ENCODE peak calls at places on chromosomes 7 and 10, in ten cellular contexts. L, C, K, Z, U, I, O, S, G and Y are unnamed samples.

GRCh38 chr7:119931230-119931824 is 341.6 kb upstream of the KCND2 start:
- DNase-seq in L (no peak), C (no peak), K (no peak), Z (no peak), U (no peak), I (no peak), O (peak; percentile 56), S (no peak), G (no peak), Y (no peak)

GRCh38 chr10:73827346-73828089 is 16.1 kb upstream of the NDST2 start:
- DNase-seq in L (no peak), C (peak; percentile 100), K (no peak), Z (no peak), U (no peak), I (no peak), O (no peak), S (no peak), G (no peak), Y (no peak)

GRCh38 chr7:45589061-45589460 is 14.9 kb downstream of the ADCY1 start:
- DNase-seq in L (no peak), C (peak; percentile 4), K (no peak), Z (no peak), U (no peak), I (no peak), O (no peak), S (no peak), G (no peak), Y (no peak)

GRCh38 chr10:33609546-33609945 is 275.1 kb upstream of the NRP1 start:
- DNase-seq in L (no peak), C (peak; percentile 98), K (no peak), Z (no peak), U (no peak), I (no peak), O (no peak), S (no peak), G (no peak), Y (no peak)

GRCh38 chr7:13308423-13308822 is 621.0 kb downstream of the ARL4A start:
- DNase-seq in L (no peak), C (no peak), K (no peak), Z (no peak), U (no peak), I (no peak), O (no peak), S (no peak), G (no peak), Y (no peak)

GRCh38 chr10:98295907-98296306 is 27.9 kb upstream of the LOXL4 start:
- DNase-seq in L (no peak), C (peak; percentile 25), K (no peak), Z (peak; percentile 31), U (no peak), I (no peak), O (no peak), S (no peak), G (peak; percentile 35), Y (peak; percentile 45)

GRCh38 chr7:149872419-149873073 is 1.2 kb upstream of the ATP6V0E2 start:
- DNase-seq in L (no peak), C (peak; percentile 69), K (peak; percentile 77), Z (peak; percentile 85), U (no peak), I (peak; percentile 86), O (peak; percentile 91), S (peak; percentile 72), G (peak; percentile 81), Y (peak; percentile 75)

GRCh38 chr7:95758187-95758586 is 14.2 kb upstream of the DYNC1I1 start:
- DNase-seq in L (no peak), C (no peak), K (no peak), Z (no peak), U (no peak), I (no peak), O (no peak), S (no peak), G (no peak), Y (no peak)

GRCh38 chr10:116029826-116030225 is 243.2 kb downstream of the GFRA1 start:
- DNase-seq in L (no peak), C (no peak), K (no peak), Z (no peak), U (no peak), I (no peak), O (no peak), S (no peak), G (no peak), Y (no peak)

GRCh38 chr7:105661625-105662024 is 80.3 kb upstream of the EFCAB10 start:
- DNase-seq in L (no peak), C (no peak), K (no peak), Z (no peak), U (no peak), I (no peak), O (no peak), S (no peak), G (no peak), Y (no peak)

GRCh38 chr7:105665684-105666083 is 84.4 kb upstream of the EFCAB10 start:
- DNase-seq in L (no peak), C (no peak), K (no peak), Z (no peak), U (no peak), I (no peak), O (no peak), S (no peak), G (no peak), Y (no peak)

GRCh38 chr7:105666324-105666723 is 85.0 kb upstream of the EFCAB10 start:
- DNase-seq in L (no peak), C (no peak), K (no peak), Z (no peak), U (no peak), I (no peak), O (no peak), S (no peak), G (no peak), Y (no peak)

GRCh38 chr7:105662998-105663397 is 81.7 kb upstream of the EFCAB10 start:
- DNase-seq in L (no peak), C (no peak), K (no peak), Z (no peak), U (no peak), I (no peak), O (no peak), S (no peak), G (no peak), Y (no peak)

DNA sequence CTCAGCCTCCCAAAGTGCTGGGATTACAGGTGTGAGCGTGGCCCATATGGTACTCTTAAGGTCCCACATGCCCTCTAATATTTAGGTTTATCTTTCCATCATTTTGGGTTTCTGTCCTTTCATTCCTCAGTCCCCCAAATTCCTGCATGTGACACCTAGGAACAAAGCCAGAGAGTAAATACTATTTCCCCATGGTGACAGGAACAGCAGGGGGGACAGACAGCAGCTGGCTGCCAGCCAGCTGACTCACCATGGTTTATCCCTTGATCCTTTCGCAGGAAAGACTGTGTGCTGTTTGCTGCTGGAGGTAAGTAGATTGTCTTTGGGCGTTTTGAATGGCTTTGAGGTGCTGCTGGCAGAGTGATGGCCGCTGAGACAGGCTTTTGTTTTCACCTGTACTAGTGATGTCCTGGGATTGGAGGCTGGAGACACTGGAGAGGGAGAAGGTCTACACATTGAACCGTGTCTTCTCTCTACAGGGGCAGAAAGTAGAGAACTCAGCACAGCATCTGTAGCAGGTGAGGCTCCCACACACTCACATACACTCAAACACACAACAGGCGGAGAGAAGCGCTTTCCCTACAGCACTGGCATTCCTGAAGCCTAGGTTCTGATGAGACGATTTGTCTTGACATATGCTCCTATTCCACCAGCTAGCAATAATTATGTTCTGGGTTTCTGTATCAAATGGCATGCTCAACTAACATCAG is 83.7 kb upstream of the EFCAB10 start:
- DNase-seq in L (no peak), C (peak; percentile 73), K (no peak), Z (no peak), U (no peak), I (no peak), O (peak; percentile 88), S (no peak), G (no peak), Y (peak; percentile 38)
- H3K27ac ChIP-seq in L (no peak overlapping the region), C (no peak overlapping the region), K (no peak overlapping the region), Z (no peak overlapping the region), U (no peak overlapping the region), I (no peak overlapping the region), O (no peak overlapping the region), S (no peak overlapping the region), G (no peak overlapping the region), Y (no peak overlapping the region)

DNA sequence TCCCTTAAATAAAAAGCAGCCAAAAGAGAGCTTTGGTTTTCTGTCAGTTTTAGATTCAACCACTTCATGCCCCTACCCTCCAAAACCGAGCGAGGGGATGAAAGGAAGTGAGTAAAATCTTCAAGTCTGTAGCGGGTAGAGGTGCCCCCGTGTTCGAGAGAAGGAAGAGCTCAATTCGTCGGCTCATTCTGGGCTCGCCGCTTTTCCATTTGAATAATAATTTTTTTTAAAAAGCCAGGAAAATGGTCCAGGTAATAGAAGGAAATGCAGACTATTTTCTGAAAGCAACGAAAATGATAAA is 436.2 kb upstream of the GALNT17 start:
- DNase-seq in L (no peak), C (no peak), K (no peak), Z (peak; percentile 36), U (no peak), I (no peak), O (no peak), S (no peak), G (no peak), Y (no peak)
- H3K27ac ChIP-seq in L (no peak overlapping the region), C (no peak overlapping the region), K (peak overlapping the region; percentile 85), Z (peak overlapping the region; percentile 71), U (no peak overlapping the region), I (no peak overlapping the region), O (no peak overlapping the region), S (no peak overlapping the region), G (peak overlapping the region; percentile 91), Y (no peak overlapping the region)

DNA sequence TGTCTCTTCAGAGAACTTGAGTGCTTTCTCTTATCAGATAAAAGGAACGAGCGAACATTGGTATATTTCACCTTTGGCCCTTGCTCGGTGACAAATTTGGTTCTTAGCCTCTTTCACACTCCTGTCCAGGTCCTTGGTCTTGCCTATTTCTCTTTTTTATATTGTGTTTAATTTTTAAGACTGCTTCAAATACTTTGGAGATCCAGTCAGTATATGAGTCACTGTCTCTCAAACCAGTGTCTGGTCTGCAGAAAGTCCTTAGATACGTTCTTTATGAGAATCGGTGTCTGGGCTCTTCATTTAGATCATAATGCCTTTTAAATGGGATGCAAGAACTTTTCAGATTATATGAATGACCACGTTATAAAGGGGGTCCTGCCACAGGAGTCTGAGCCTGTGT is 55.0 kb downstream of the PIK3AP1 start:
- DNase-seq in L (no peak), C (peak; percentile 19), K (no peak), Z (no peak), U (no peak), I (no peak), O (no peak), S (no peak), G (no peak), Y (no peak)
- H3K27ac ChIP-seq in L (no peak overlapping the region), C (no peak overlapping the region), K (no peak overlapping the region), Z (no peak overlapping the region), U (no peak overlapping the region), I (no peak overlapping the region), O (no peak overlapping the region), S (no peak overlapping the region), G (no peak overlapping the region), Y (no peak overlapping the region)

DNA sequence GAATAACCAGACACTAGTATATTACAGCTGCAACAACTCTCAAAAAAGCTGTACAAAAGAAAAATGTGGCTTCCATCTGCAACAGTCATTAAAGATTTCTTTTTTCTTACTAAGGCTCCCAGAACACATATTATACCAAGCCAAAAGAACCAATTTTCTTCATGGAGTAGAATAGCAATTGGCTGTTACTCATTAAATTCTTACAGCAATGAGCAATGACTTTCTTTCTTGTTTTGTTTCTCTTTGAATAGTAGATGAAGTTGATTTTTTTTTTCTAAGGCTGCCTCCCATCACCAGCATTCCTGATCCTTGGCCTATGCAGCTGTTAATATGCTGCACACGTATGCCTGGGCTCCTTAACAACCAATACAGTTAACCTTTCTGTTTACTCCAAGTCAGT is 36.6 kb upstream of the SPOCK2 start:
- DNase-seq in L (no peak), C (no peak), K (no peak), Z (peak; percentile 60), U (no peak), I (no peak), O (no peak), S (no peak), G (no peak), Y (peak; percentile 14)
- H3K27ac ChIP-seq in L (no peak overlapping the region), C (no peak overlapping the region), K (no peak overlapping the region), Z (no peak overlapping the region), U (no peak overlapping the region), I (peak overlapping the region; percentile 21), O (no peak overlapping the region), S (no peak overlapping the region), G (no peak overlapping the region), Y (no peak overlapping the region)